ENCODE peak calls at places on chromosomes 1 and 21, in six cellular contexts. One of them, this sample, is unnamed.

GRCh38 chr1:38175062-38175461 is 128.5 kb upstream of the POU3F1 start:
- DNase-seq in mammary epithelial cell: no peak
- DNase-seq in endothelial cell of umbilical vein: no peak
- DNase-seq in SK-N-SH: no peak
- DNase-seq in mesendoderm: no peak
- DNase-seq in GM23248: no peak
- DNase-seq in this sample: no peak

GRCh38 chr1:207069858-207070506 is 16.9 kb downstream of the PFKFB2 start:
- DNase-seq in mammary epithelial cell: no peak
- DNase-seq in SK-N-SH: no peak
- DNase-seq in endothelial cell of umbilical vein: no peak
- DNase-seq in GM23248: no peak
- DNase-seq in mesendoderm: no peak
- DNase-seq in this sample: no peak

GRCh38 chr1:206911064-206911663 is 10.6 kb downstream of the FCMR start:
- DNase-seq in mammary epithelial cell: peak; percentile 60
- DNase-seq in endothelial cell of umbilical vein: peak; percentile 59
- DNase-seq in GM23248: peak; percentile 81
- DNase-seq in SK-N-SH: peak; percentile 77
- DNase-seq in mesendoderm: peak; percentile 44
- DNase-seq in this sample: peak; percentile 61

GRCh38 chr1:155080250-155081228 is 1.9 kb downstream of the EFNA3 start:
- DNase-seq in endothelial cell of umbilical vein: no peak
- DNase-seq in mesendoderm: peak; percentile 68
- DNase-seq in SK-N-SH: peak; percentile 97
- DNase-seq in GM23248: peak; percentile 47
- DNase-seq in mammary epithelial cell: no peak
- DNase-seq in this sample: peak; percentile 95

GRCh38 chr1:168386949-168387586 is 106.4 kb downstream of the TBX19 start:
- DNase-seq in mesendoderm: peak; percentile 87
- DNase-seq in mammary epithelial cell: peak; percentile 94
- DNase-seq in endothelial cell of umbilical vein: no peak
- DNase-seq in GM23248: peak; percentile 41
- DNase-seq in SK-N-SH: peak; percentile 58
- DNase-seq in this sample: peak; percentile 68

GRCh38 chr21:44764319-44765230 is 37.0 kb downstream of the UBE2G2 start:
- DNase-seq in SK-N-SH: peak; percentile 50
- DNase-seq in mammary epithelial cell: no peak
- DNase-seq in mesendoderm: peak; percentile 45
- DNase-seq in endothelial cell of umbilical vein: no peak
- DNase-seq in GM23248: peak; percentile 22
- DNase-seq in this sample: peak; percentile 39

GRCh38 chr1:187045371-187045770 is 216.6 kb downstream of the PLA2G4A start:
- DNase-seq in mesendoderm: no peak
- DNase-seq in mammary epithelial cell: no peak
- DNase-seq in endothelial cell of umbilical vein: no peak
- DNase-seq in SK-N-SH: no peak
- DNase-seq in GM23248: no peak
- DNase-seq in this sample: peak; percentile 6

GRCh38 chr1:37475380-37476086 is 1.2 kb downstream of the ZC3H12A start:
- DNase-seq in mammary epithelial cell: no peak
- DNase-seq in GM23248: peak; percentile 46
- DNase-seq in mesendoderm: peak; percentile 17
- DNase-seq in endothelial cell of umbilical vein: no peak
- DNase-seq in SK-N-SH: no peak
- DNase-seq in this sample: no peak

GRCh38 chr1:164635074-164635783 is 76.2 kb downstream of the PBX1 start:
- DNase-seq in endothelial cell of umbilical vein: no peak
- DNase-seq in SK-N-SH: no peak
- DNase-seq in mesendoderm: peak; percentile 66
- DNase-seq in mammary epithelial cell: no peak
- DNase-seq in GM23248: no peak
- DNase-seq in this sample: peak; percentile 68

GRCh38 chr1:241701483-241702290 is 49.6 kb downstream of the WDR64 start:
- DNase-seq in mesendoderm: no peak
- DNase-seq in mammary epithelial cell: no peak
- DNase-seq in endothelial cell of umbilical vein: no peak
- DNase-seq in GM23248: peak; percentile 53
- DNase-seq in SK-N-SH: no peak
- DNase-seq in this sample: no peak

GRCh38 chr1:47684518-47684917 is 246.7 kb downstream of the FOXD2 start:
- DNase-seq in endothelial cell of umbilical vein: no peak
- DNase-seq in GM23248: no peak
- DNase-seq in mesendoderm: no peak
- DNase-seq in mammary epithelial cell: no peak
- DNase-seq in SK-N-SH: no peak
- DNase-seq in this sample: no peak

GRCh38 chr1:151847867-151848596 is 5.5 kb downstream of the THEM5 start:
- DNase-seq in mammary epithelial cell: no peak
- DNase-seq in GM23248: no peak
- DNase-seq in mesendoderm: no peak
- DNase-seq in endothelial cell of umbilical vein: peak; percentile 92
- DNase-seq in SK-N-SH: peak; percentile 84
- DNase-seq in this sample: no peak

GRCh38 chr1:159200759-159201158 is 3.9 kb upstream of the ACKR1 start:
- DNase-seq in GM23248: no peak
- DNase-seq in mammary epithelial cell: no peak
- DNase-seq in mesendoderm: no peak
- DNase-seq in endothelial cell of umbilical vein: no peak
- DNase-seq in SK-N-SH: no peak
- DNase-seq in this sample: no peak

GRCh38 chr1:184555665-184556641 is 169.1 kb downstream of the C1orf21 start:
- DNase-seq in endothelial cell of umbilical vein: no peak
- DNase-seq in mesendoderm: no peak
- DNase-seq in GM23248: no peak
- DNase-seq in SK-N-SH: no peak
- DNase-seq in mammary epithelial cell: peak; percentile 77
- DNase-seq in this sample: no peak

GRCh38 chr1:88800382-88801051 is 90.8 kb downstream of the GTF2B start:
- DNase-seq in mesendoderm: peak; percentile 29
- DNase-seq in mammary epithelial cell: no peak
- DNase-seq in GM23248: peak; percentile 59
- DNase-seq in SK-N-SH: peak; percentile 36
- DNase-seq in endothelial cell of umbilical vein: peak; percentile 24
- DNase-seq in this sample: peak; percentile 52

GRCh38 chr1:165507570-165507969 is 36.2 kb upstream of the LRRC52 start:
- DNase-seq in SK-N-SH: no peak
- DNase-seq in GM23248: no peak
- DNase-seq in mesendoderm: no peak
- DNase-seq in endothelial cell of umbilical vein: no peak
- DNase-seq in mammary epithelial cell: no peak
- DNase-seq in this sample: no peak

GRCh38 chr1:240701412-240701811 is 89.5 kb upstream of the GREM2 start:
- DNase-seq in SK-N-SH: no peak
- DNase-seq in endothelial cell of umbilical vein: no peak
- DNase-seq in GM23248: peak; percentile 85
- DNase-seq in mammary epithelial cell: no peak
- DNase-seq in mesendoderm: no peak
- DNase-seq in this sample: no peak

GRCh38 chr1:68047659-68048026 is 2.8 kb downstream of the DIRAS3 start:
- DNase-seq in endothelial cell of umbilical vein: no peak
- DNase-seq in mesendoderm: no peak
- DNase-seq in SK-N-SH: no peak
- DNase-seq in GM23248: no peak
- DNase-seq in mammary epithelial cell: no peak
- DNase-seq in this sample: no peak

GRCh38 chr1:68049941-68050878 is at the start of gene DIRAS3:
- DNase-seq in SK-N-SH: peak; percentile 34
- DNase-seq in mammary epithelial cell: peak; percentile 46
- DNase-seq in endothelial cell of umbilical vein: peak; percentile 54
- DNase-seq in mesendoderm: no peak
- DNase-seq in GM23248: peak; percentile 78
- DNase-seq in this sample: peak; percentile 37

GRCh38 chr1:68045511-68046180 is 4.8 kb downstream of the DIRAS3 start:
- DNase-seq in endothelial cell of umbilical vein: no peak
- DNase-seq in SK-N-SH: no peak
- DNase-seq in mesendoderm: no peak
- DNase-seq in mammary epithelial cell: no peak
- DNase-seq in GM23248: no peak
- DNase-seq in this sample: no peak

GRCh38 chr1:68046423-68046822 is 4.0 kb downstream of the DIRAS3 start:
- DNase-seq in SK-N-SH: no peak
- DNase-seq in endothelial cell of umbilical vein: no peak
- DNase-seq in mesendoderm: no peak
- DNase-seq in mammary epithelial cell: no peak
- DNase-seq in GM23248: no peak
- DNase-seq in this sample: no peak

DNA sequence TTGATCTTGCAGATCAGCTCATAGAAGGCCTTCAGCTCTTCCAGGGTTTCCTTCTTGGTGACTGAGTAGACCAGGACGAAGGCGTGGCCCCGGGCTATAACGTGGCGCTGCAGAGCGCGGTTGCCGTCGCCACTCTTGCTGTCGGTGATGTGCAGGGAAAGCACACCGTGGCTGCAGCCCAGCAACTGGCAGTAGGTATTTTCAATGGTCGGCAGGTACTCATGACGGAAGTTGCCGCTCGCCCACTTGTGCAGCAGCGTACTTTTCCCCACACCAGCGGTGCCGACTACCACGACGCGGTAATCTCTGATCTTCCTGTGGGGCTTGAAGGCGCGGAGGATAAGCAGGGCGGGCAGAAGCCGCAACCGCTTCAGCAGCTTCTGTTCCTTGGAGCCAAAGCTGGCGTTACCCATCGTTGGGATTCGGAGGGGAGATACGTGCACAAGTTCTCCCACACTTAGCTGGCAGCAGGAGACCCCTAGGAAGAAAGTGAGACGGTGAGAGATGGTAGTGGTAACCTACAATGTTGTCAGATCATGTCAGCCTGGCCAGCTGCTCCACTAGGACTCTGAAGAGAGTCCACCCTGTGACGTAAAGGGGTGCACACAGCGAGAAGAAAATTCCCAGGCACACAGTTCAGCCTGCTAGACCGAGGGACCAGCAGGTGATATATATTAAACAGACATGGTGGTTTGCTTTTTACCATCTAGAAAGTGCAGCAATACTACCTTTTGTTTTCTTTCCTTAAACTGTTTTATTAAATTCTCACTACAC is 3.4 kb downstream of the DIRAS3 start:
- DNase-seq in mammary epithelial cell: no peak
- DNase-seq in SK-N-SH: no peak
- DNase-seq in GM23248: no peak
- DNase-seq in mesendoderm: no peak
- DNase-seq in endothelial cell of umbilical vein: no peak
- DNase-seq in this sample: no peak
- H3K4me2 ChIP-seq in mammary epithelial cell: no peak overlapping the region
- H3K4me2 ChIP-seq in SK-N-SH: no peak overlapping the region
- H3K4me2 ChIP-seq in GM23248: no peak overlapping the region
- H3K4me2 ChIP-seq in mesendoderm: no peak overlapping the region
- H3K4me2 ChIP-seq in endothelial cell of umbilical vein: no peak overlapping the region
- H3K4me2 ChIP-seq in this sample: no peak overlapping the region

GRCh38 chr1:94989398-94989797 is 62.5 kb upstream of the CNN3 start:
- DNase-seq in mesendoderm: no peak
- DNase-seq in endothelial cell of umbilical vein: no peak
- DNase-seq in mammary epithelial cell: no peak
- DNase-seq in SK-N-SH: peak; percentile 51
- DNase-seq in GM23248: no peak
- DNase-seq in this sample: no peak

GRCh38 chr1:94989911-94990463 is 63.1 kb upstream of the CNN3 start:
- DNase-seq in endothelial cell of umbilical vein: peak; percentile 34
- DNase-seq in SK-N-SH: no peak
- DNase-seq in mammary epithelial cell: no peak
- DNase-seq in GM23248: no peak
- DNase-seq in mesendoderm: no peak
- DNase-seq in this sample: no peak

GRCh38 chr1:94983343-94983742 is 56.4 kb upstream of the CNN3 start:
- DNase-seq in GM23248: peak; percentile 96
- DNase-seq in endothelial cell of umbilical vein: peak; percentile 29
- DNase-seq in mesendoderm: no peak
- DNase-seq in mammary epithelial cell: peak; percentile 56
- DNase-seq in SK-N-SH: no peak
- DNase-seq in this sample: no peak

GRCh38 chr1:94988356-94988755 is 61.4 kb upstream of the CNN3 start:
- DNase-seq in mammary epithelial cell: no peak
- DNase-seq in endothelial cell of umbilical vein: peak; percentile 32
- DNase-seq in mesendoderm: no peak
- DNase-seq in GM23248: no peak
- DNase-seq in SK-N-SH: no peak
- DNase-seq in this sample: no peak

DNA sequence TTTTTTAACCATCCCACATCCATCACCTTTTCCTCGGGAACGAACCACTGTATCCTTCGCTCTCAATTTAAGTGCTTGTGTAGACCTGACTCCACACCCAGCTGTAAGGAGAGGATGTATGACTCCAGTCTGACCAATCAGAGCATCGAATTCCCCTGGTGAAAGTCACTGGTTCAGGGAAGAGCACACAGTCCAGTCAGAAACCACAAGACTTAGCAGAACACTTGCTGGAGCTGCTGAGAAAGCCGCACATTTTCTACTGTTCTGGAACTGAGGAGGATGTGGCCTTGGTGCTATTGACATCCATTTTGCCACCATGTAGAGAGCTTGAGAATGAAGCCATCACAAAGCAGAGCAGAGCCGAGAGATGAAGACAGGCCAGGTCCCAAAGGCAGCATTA is 59.9 kb upstream of the CNN3 start:
- DNase-seq in SK-N-SH: no peak
- DNase-seq in mesendoderm: no peak
- DNase-seq in endothelial cell of umbilical vein: no peak
- DNase-seq in mammary epithelial cell: peak; percentile 66
- DNase-seq in GM23248: peak; percentile 57
- DNase-seq in this sample: no peak
- H3K4me2 ChIP-seq in SK-N-SH: peak overlapping the region; percentile 27
- H3K4me2 ChIP-seq in mesendoderm: no peak overlapping the region
- H3K4me2 ChIP-seq in endothelial cell of umbilical vein: no peak overlapping the region
- H3K4me2 ChIP-seq in mammary epithelial cell: no peak overlapping the region
- H3K4me2 ChIP-seq in GM23248: no peak overlapping the region
- H3K4me2 ChIP-seq in this sample: no peak overlapping the region

GRCh38 chr1:31745898-31746668 is 18.1 kb downstream of the ADGRB2 start:
- DNase-seq in mesendoderm: no peak
- DNase-seq in mammary epithelial cell: no peak
- DNase-seq in GM23248: no peak
- DNase-seq in endothelial cell of umbilical vein: no peak
- DNase-seq in SK-N-SH: no peak
- DNase-seq in this sample: no peak

GRCh38 chr1:31747304-31747703 is 16.8 kb downstream of the ADGRB2 start:
- DNase-seq in SK-N-SH: no peak
- DNase-seq in endothelial cell of umbilical vein: no peak
- DNase-seq in GM23248: no peak
- DNase-seq in mesendoderm: no peak
- DNase-seq in mammary epithelial cell: no peak
- DNase-seq in this sample: no peak

GRCh38 chr1:31746687-31747086 is 17.5 kb downstream of the ADGRB2 start:
- DNase-seq in mammary epithelial cell: no peak
- DNase-seq in GM23248: no peak
- DNase-seq in endothelial cell of umbilical vein: no peak
- DNase-seq in SK-N-SH: no peak
- DNase-seq in mesendoderm: peak; percentile 48
- DNase-seq in this sample: no peak

GRCh38 chr1:31749785-31750345 is 14.3 kb downstream of the ADGRB2 start:
- DNase-seq in endothelial cell of umbilical vein: no peak
- DNase-seq in mammary epithelial cell: no peak
- DNase-seq in SK-N-SH: no peak
- DNase-seq in mesendoderm: no peak
- DNase-seq in GM23248: no peak
- DNase-seq in this sample: no peak

GRCh38 chr1:31748265-31748859 is 15.8 kb downstream of the ADGRB2 start:
- DNase-seq in mammary epithelial cell: no peak
- DNase-seq in endothelial cell of umbilical vein: no peak
- DNase-seq in mesendoderm: peak; percentile 69
- DNase-seq in GM23248: peak; percentile 36
- DNase-seq in SK-N-SH: peak; percentile 71
- DNase-seq in this sample: no peak
- H3K4me2 ChIP-seq in mammary epithelial cell: no peak overlapping the region
- H3K4me2 ChIP-seq in endothelial cell of umbilical vein: no peak overlapping the region
- H3K4me2 ChIP-seq in mesendoderm: no peak overlapping the region
- H3K4me2 ChIP-seq in GM23248: no peak overlapping the region
- H3K4me2 ChIP-seq in SK-N-SH: no peak overlapping the region
- H3K4me2 ChIP-seq in this sample: no peak overlapping the region

GRCh38 chr1:75575837-75576236 is 35.1 kb downstream of the SLC44A5 start:
- DNase-seq in endothelial cell of umbilical vein: no peak
- DNase-seq in SK-N-SH: no peak
- DNase-seq in mammary epithelial cell: no peak
- DNase-seq in GM23248: no peak
- DNase-seq in mesendoderm: no peak
- DNase-seq in this sample: no peak
- H3K4me2 ChIP-seq in endothelial cell of umbilical vein: no peak overlapping the region
- H3K4me2 ChIP-seq in SK-N-SH: no peak overlapping the region
- H3K4me2 ChIP-seq in mammary epithelial cell: no peak overlapping the region
- H3K4me2 ChIP-seq in GM23248: no peak overlapping the region
- H3K4me2 ChIP-seq in mesendoderm: no peak overlapping the region
- H3K4me2 ChIP-seq in this sample: no peak overlapping the region